ENCODE peak calls at places on chromosomes 3 and 15, in six cellular contexts. W is transverse colon, F is fibroblast of lung, L is nephron progenitor cell, V is neural progenitor cell, E is choroid plexus epithelial cell. U is an unnamed sample.

GRCh38 chr15:33654859-33655258 is 313.4 kb upstream of the CHRM5 start:
- DNase-seq in F (no peak), V (peak), L (no peak), W (no peak), E (no peak), U (no peak)

GRCh38 chr3:23489338-23490158 is 286.4 kb downstream of the UBE2E2 start:
- DNase-seq in F (peak), E (no peak), W (no peak), L (no peak), V (peak), U (no peak)

GRCh38 chr15:70236306-70237103 is 138.8 kb upstream of the TLE3 start:
- DNase-seq in E (peak), L (no peak), V (no peak), W (no peak), F (peak), U (no peak)

GRCh38 chr3:45163481-45163880 is 17.3 kb upstream of the CDCP1 start:
- DNase-seq in W (no peak), F (no peak), E (no peak), L (no peak), V (no peak), U (peak)

GRCh38 chr3:188595890-188596376 is 442.0 kb downstream of the LPP start:
- DNase-seq in V (no peak), W (no peak), L (no peak), F (peak), E (peak), U (no peak)

GRCh38 chr3:43316783-43317460 is 30.6 kb downstream of the SNRK start:
- DNase-seq in L (no peak), V (peak), W (no peak), F (no peak), E (peak), U (no peak)

GRCh38 chr3:56753206-56753605 is 48.5 kb downstream of the ARHGEF3 start:
- DNase-seq in W (no peak), E (peak), V (no peak), L (no peak), F (no peak), U (no peak)

GRCh38 chr3:112097378-112097777 is 11.2 kb downstream of the C3orf52 start:
- DNase-seq in W (peak), F (peak), V (no peak), L (no peak), E (peak), U (no peak)

GRCh38 chr3:64000446-64001055 is 22.7 kb downstream of the PSMD6 start:
- DNase-seq in E (no peak), L (no peak), F (peak), W (no peak), V (no peak), U (no peak)

GRCh38 chr15:66738595-66738994 is 36.6 kb downstream of the SMAD6 start:
- DNase-seq in E (no peak), V (no peak), W (no peak), F (no peak), L (no peak), U (no peak)

GRCh38 chr3:195254454-195255175 is 16.3 kb downstream of the XXYLT1 start:
- DNase-seq in E (no peak), W (no peak), F (no peak), L (no peak), V (no peak), U (no peak)

GRCh38 chr15:59273266-59273665 is 66.6 kb downstream of the LDHAL6B start:
- DNase-seq in V (no peak), L (no peak), F (no peak), W (no peak), E (no peak), U (no peak)

GRCh38 chr3:14113964-14114667 is 10.6 kb downstream of the CHCHD4 start:
- DNase-seq in W (no peak), E (peak), V (peak), L (no peak), F (no peak), U (no peak)

GRCh38 chr15:96600350-96600749 is 269.9 kb downstream of the NR2F2 start:
- DNase-seq in W (no peak), L (no peak), F (no peak), E (no peak), V (no peak), U (no peak)

GRCh38 chr3:14128724-14129123 is 3.9 kb downstream of the TMEM43 start:
- DNase-seq in W (no peak), V (no peak), L (no peak), F (no peak), E (no peak), U (no peak)

GRCh38 chr15:95559875-95560394 is 770.6 kb upstream of the NR2F2 start:
- DNase-seq in L (no peak), V (no peak), W (no peak), E (peak), F (peak), U (no peak)

GRCh38 chr15:40543631-40544294 is 21.1 kb downstream of the CCDC32 start:
- DNase-seq in L (no peak), F (no peak), W (no peak), E (no peak), V (no peak), U (peak)

GRCh38 chr15:92801774-92802464 is 98.2 kb upstream of the CHD2 start:
- DNase-seq in V (no peak), E (peak), F (peak), W (peak), L (no peak), U (no peak)

GRCh38 chr3:177466076-177466475 is 268.8 kb upstream of the TBL1XR1 start:
- DNase-seq in V (no peak), F (no peak), W (no peak), L (no peak), E (peak), U (no peak)
- TF ChIP-seq CTCF in V (no peak), F (no peak), W (no peak), L (no peak), E (no peak), U (no peak)

DNA sequence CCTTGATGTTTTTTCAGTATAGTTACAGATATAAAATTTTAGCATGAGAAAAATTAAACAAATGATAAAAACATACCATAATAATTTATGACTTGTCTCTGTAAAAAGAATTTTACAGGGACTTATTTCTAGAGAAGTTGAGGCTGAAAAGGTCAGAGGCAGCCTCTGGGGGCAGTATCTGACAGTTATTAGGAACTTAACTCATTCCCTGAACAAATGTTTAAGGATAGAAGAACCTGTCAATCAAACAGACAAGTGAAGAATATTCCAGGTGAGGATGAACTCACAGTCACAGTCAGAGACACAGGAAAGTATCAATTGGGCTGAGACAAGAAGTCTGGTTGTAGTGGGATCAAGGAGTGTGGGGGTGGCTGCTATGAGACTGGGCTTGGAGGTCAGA is 7.3 kb downstream of the MYLK start:
- DNase-seq in E (no peak), W (no peak), L (no peak), V (no peak), F (no peak), U (no peak)
- TF ChIP-seq CTCF in E (peak), W (no peak), L (no peak), V (peak), F (peak), U (peak)

GRCh38 chr15:60297047-60297446 is 100.7 kb downstream of the ANXA2 start:
- DNase-seq in L (no peak), F (no peak), V (no peak), W (no peak), E (no peak), U (no peak)

GRCh38 chr15:60301024-60301423 is 96.8 kb downstream of the ANXA2 start:
- DNase-seq in V (no peak), W (no peak), E (no peak), L (no peak), F (no peak), U (no peak)

DNA sequence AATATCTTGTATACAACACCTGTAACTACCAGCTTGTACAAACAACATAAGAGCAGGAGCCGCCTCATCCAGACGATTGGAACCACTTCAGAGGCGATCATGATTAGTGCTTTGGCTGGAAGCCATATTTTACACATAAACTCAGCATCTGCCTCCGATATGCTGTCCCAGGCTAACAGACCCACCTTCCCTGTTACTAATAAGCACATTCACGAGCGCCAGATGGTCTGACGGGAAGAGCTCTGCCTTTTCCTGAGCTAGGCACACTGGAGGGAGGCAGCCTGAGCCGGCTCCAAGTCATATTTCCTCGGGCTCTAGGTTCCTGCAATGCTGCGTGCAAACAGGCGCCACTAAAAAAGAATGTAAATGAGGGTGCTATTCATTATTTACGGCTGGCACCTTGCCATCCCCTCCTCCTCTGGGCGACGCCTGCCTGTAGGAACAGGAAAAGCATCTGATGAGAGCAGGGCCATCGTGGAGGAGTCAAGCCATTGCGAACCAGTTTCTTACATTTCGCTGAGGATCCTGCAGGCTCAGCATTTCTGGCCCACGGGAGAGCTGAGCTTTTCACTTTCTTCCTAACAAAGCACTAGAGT is 98.2 kb downstream of the ANXA2 start:
- DNase-seq in V (peak), E (no peak), L (no peak), W (peak), F (peak), U (no peak)
- TF ChIP-seq CTCF in V (peak), E (no peak), L (no peak), W (peak), F (peak), U (no peak)

GRCh38 chr3:42097166-42097946 is 6.2 kb downstream of the TRAK1 start:
- DNase-seq in V (no peak), W (no peak), L (no peak), E (peak), F (peak), U (no peak)
- TF ChIP-seq CTCF in V (no peak), W (no peak), L (no peak), E (no peak), F (no peak), U (no peak)

U was measured in MM.1S.